ENCODE peak calls at places on chromosomes 4 and X, in seven cellular contexts. A, Q, V, E, M, R and J are unnamed samples.
A peak's percentile ranks its signal among the peaks of the same experiment; 100 is the strongest.

GRCh38 chrX:19576742-19577141 is 61.4 kb upstream of the MAP3K15 start:
- DNase-seq in V (no peak), E (no peak), A (no peak), M (no peak), Q (no peak), R (no peak), J (no peak)

GRCh38 chr4:2712261-2712842 is 43.8 kb downstream of the TNIP2 start:
- DNase-seq in R (no peak), A (peak; percentile 48), Q (no peak), V (no peak), E (no peak), M (no peak), J (no peak)

GRCh38 chr4:108738307-108738706 is 24.5 kb downstream of the ETNPPL start:
- DNase-seq in M (no peak), E (no peak), V (no peak), Q (no peak), R (no peak), A (no peak), J (no peak)

GRCh38 chr4:7244766-7245320 is 52.5 kb downstream of the SORCS2 start:
- DNase-seq in Q (no peak), A (no peak), E (no peak), R (no peak), V (no peak), M (no peak), J (no peak)

GRCh38 chrX:2342878-2343277 is 157.9 kb downstream of the DHRSX start:
- DNase-seq in Q (no peak), V (no peak), A (no peak), R (no peak), E (no peak), M (no peak), J (no peak)

GRCh38 chr4:182141046-182141445 is 102.2 kb upstream of the TENM3 start:
- DNase-seq in M (no peak), R (no peak), E (no peak), Q (no peak), A (no peak), V (no peak), J (no peak)

GRCh38 chr4:15131551-15131950 is 129.3 kb downstream of the CPEB2 start:
- DNase-seq in E (peak; percentile 22), M (no peak), R (no peak), A (no peak), Q (no peak), V (no peak), J (no peak)

GRCh38 chr4:160020804-160021203 is 917.9 kb downstream of the RAPGEF2 start:
- DNase-seq in E (no peak), A (no peak), V (no peak), Q (no peak), M (no peak), R (no peak), J (no peak)

GRCh38 chrX:94051926-94052325 is 377.9 kb downstream of the FAM133A start:
- DNase-seq in E (no peak), V (no peak), M (no peak), R (no peak), Q (no peak), A (no peak), J (no peak)

GRCh38 chr4:38957947-38958346 is 74.3 kb downstream of the TMEM156 start:
- DNase-seq in A (no peak), R (no peak), E (no peak), V (no peak), M (no peak), Q (no peak), J (no peak)

GRCh38 chrX:107025538-107025937 is 25.5 kb upstream of the MORC4 start:
- DNase-seq in M (no peak), E (peak; percentile 25), Q (no peak), V (peak; percentile 35), A (peak; percentile 32), R (peak; percentile 48), J (peak; percentile 43)

GRCh38 chr4:10926025-10926424 is 241.5 kb upstream of the CLNK start:
- DNase-seq in A (peak; percentile 20), R (no peak), M (no peak), E (no peak), V (no peak), Q (peak; percentile 16), J (no peak)

GRCh38 chrX:40383969-40384368 is 196.8 kb upstream of the ATP6AP2 start:
- DNase-seq in R (no peak), E (no peak), M (no peak), V (no peak), Q (peak; percentile 31), A (no peak), J (no peak)

GRCh38 chrX:139739138-139739537 is 31.2 kb upstream of the MCF2 start:
- DNase-seq in E (no peak), A (peak; percentile 48), M (peak; percentile 0), Q (peak; percentile 12), R (no peak), V (no peak), J (no peak)

GRCh38 chr4:1058997-1059665 is 47.7 kb downstream of the FGFRL1 start:
- DNase-seq in A (no peak), Q (no peak), V (no peak), M (no peak), R (no peak), E (no peak), J (no peak)

GRCh38 chrX:72029473-72030411 is 102.0 kb downstream of the RTL5 start:
- DNase-seq in M (no peak), A (peak; percentile 88), V (peak; percentile 1), R (no peak), E (peak; percentile 49), Q (peak; percentile 55), J (no peak)

GRCh38 chr4:128821151-128821550 is 11.7 kb downstream of the JADE1 start:
- DNase-seq in V (no peak), M (no peak), A (no peak), R (no peak), Q (no peak), E (no peak), J (no peak)